ENCODE peak calls at places on chromosomes 16 and 17, in four cellular contexts. D, H, S and B are unnamed samples.

GRCh38 chr17:45172541-45173286 is 11.0 kb downstream of the HEXIM2 start:
- DNase-seq in H (no peak), S (peak; percentile 97), D (no peak), B (no peak)

GRCh38 chr17:75661531-75661930 is 5.4 kb downstream of the RECQL5 start:
- DNase-seq in S (no peak), H (no peak), D (no peak), B (no peak)

GRCh38 chr17:40134184-40134583 is 6.2 kb upstream of the CASC3 start:
- DNase-seq in H (no peak), S (no peak), D (no peak), B (no peak)

GRCh38 chr16:67632415-67633172 is 12.3 kb upstream of the CARMIL2 start:
- DNase-seq in S (no peak), D (no peak), H (no peak), B (peak; percentile 45)

GRCh38 chr17:55735784-55736405 is 13.2 kb upstream of the TMEM100 start:
- DNase-seq in H (no peak), D (no peak), S (peak; percentile 66), B (no peak)

GRCh38 chr16:15509051-15509592 is 74.7 kb downstream of the BMERB1 start:
- DNase-seq in H (no peak), S (no peak), D (no peak), B (no peak)

GRCh38 chr17:44842748-44843147 is 4.9 kb upstream of the HIGD1B start:
- DNase-seq in D (no peak), S (no peak), H (no peak), B (no peak)

GRCh38 chr17:3893003-3893719 is at the start of gene CAMKK1:
- DNase-seq in S (peak; percentile 85), H (peak; percentile 70), D (no peak), B (no peak)

GRCh38 chr16:89534147-89534788 is 26.1 kb downstream of the SPG7 start:
- DNase-seq in H (peak; percentile 6), D (no peak), S (no peak), B (no peak)

GRCh38 chr17:76353004-76353598 is 615 bp downstream of the PRPSAP1 start:
- DNase-seq in S (no peak), H (no peak), D (no peak), B (no peak)

GRCh38 chr17:65564793-65565192 is 3.3 kb upstream of the AXIN2 start:
- DNase-seq in H (no peak), D (no peak), S (no peak), B (no peak)

GRCh38 chr16:48365601-48366164 is 19.5 kb downstream of the SIAH1 start:
- DNase-seq in H (peak; percentile 48), S (peak; percentile 78), D (no peak), B (no peak)

GRCh38 chr16:27463741-27464662 is 62.0 kb downstream of the IL21R start:
- DNase-seq in D (no peak), S (no peak), H (peak; percentile 56), B (no peak)

GRCh38 chr17:53722407-53722806 is 100.3 kb upstream of the KIF2B start:
- DNase-seq in S (peak; percentile 79), H (no peak), D (no peak), B (peak; percentile 56)

GRCh38 chr17:72412650-72413076 is 291.8 kb downstream of the SOX9 start:
- DNase-seq in H (no peak), S (no peak), D (no peak), B (no peak)

GRCh38 chr16:69839798-69840409 is 77.8 kb downstream of the WWP2 start:
- DNase-seq in H (no peak), D (no peak), S (no peak), B (no peak)

GRCh38 chr16:56111100-56111499 is 80.2 kb upstream of the GNAO1 start:
- DNase-seq in H (no peak), S (no peak), D (no peak), B (no peak)

GRCh38 chr16:54540525-54541180 is 254.1 kb upstream of the IRX3 start:
- DNase-seq in S (no peak), D (no peak), H (no peak), B (no peak)

GRCh38 chr17:49361129-49361901 is 735 bp downstream of the ZNF652 start:
- DNase-seq in D (no peak), S (peak; percentile 77), H (peak; percentile 69), B (no peak)

GRCh38 chr16:749010-749409 is 8.2 kb upstream of the CIAO3 start:
- DNase-seq in H (no peak), S (no peak), D (no peak), B (peak; percentile 44)

GRCh38 chr17:9473716-9474115 is 101.9 kb downstream of the STX8 start:
- DNase-seq in S (no peak), H (no peak), D (no peak), B (no peak)

GRCh38 chr16:66366433-66367299 is at the start of gene CDH5:
- DNase-seq in S (no peak), H (no peak), D (no peak), B (no peak)

GRCh38 chr16:89401641-89402445 is 88.5 kb downstream of the ANKRD11 start:
- DNase-seq in H (no peak), D (no peak), S (no peak), B (no peak)

GRCh38 chr16:85204242-85205010 is 92.2 kb upstream of the CIBAR2 start:
- DNase-seq in H (no peak), D (no peak), S (no peak), B (peak; percentile 79)

GRCh38 chr16:11251525-11252481 is 4.2 kb downstream of the SOCS1 start:
- DNase-seq in D (no peak), S (no peak), H (peak; percentile 58), B (peak; percentile 63)

GRCh38 chr16:77330332-77331043 is 104.3 kb downstream of the ADAMTS18 start:
- DNase-seq in D (no peak), H (no peak), S (no peak), B (no peak)

GRCh38 chr16:4376820-4377572 is 5.3 kb downstream of the VASN start:
- DNase-seq in H (no peak), S (no peak), D (no peak), B (no peak)
- H3K27ac ChIP-seq in H (no peak overlapping the region), S (no peak overlapping the region), D (peak overlapping the region; percentile 91), B (peak overlapping the region; percentile 21)

GRCh38 chr16:3674513-3675295 is 20.2 kb downstream of the DNASE1 start:
- DNase-seq in S (no peak), D (no peak), H (no peak), B (no peak)
- TF ChIP-seq CTCF in S (no peak), D (no peak), H (no peak), B (no peak)

GRCh38 chr17:81701288-81702071 is 1.7 kb upstream of the MRPL12 start:
- DNase-seq in H (no peak), S (peak; percentile 25), D (no peak), B (no peak)
- H3K4me3 ChIP-seq in H (no peak overlapping the region), S (peak overlapping the region; percentile 75), D (peak overlapping the region; percentile 80), B (peak overlapping the region; percentile 90)

DNA sequence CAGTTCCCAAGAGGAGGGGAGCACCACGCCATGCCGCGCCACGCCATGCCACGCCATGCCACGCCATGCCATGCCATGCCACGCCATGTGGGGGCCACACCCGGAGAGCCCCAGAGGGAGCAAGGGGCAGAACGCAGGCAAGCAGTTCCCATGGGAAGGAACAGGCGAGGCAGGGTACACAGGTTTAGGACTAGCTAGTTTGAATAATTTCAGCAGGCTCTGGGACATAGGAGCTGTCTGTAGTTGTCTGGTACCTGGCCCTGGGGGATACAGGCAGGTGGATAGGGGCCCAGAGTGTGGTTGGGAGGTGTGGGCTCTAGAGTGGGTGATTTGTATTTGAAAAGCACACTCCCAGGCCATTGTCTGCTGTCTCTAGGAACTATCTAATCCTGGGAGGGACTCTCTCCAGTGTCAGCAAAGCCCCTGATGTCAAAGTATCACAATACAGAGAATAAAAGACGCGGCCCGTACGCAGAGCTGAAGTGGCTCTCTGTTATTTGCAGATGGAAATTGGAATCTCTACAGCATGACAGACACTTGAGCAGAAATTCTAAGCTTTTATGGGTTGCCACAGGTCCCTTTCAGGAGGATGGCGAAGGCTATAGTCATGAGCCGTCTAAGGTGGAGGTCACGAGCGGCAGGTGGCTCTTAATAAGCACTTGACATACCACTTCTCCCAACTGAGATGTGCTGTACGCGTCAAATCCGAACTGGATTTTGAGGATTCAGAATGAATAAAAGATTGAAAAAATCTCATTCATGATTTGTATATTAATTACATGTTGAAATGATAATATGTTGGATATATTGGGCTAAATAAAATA is 220.8 kb upstream of the TNRC6C start:
- DNase-seq in H (no peak), D (peak; percentile 70), S (no peak), B (no peak)
- H3K27ac ChIP-seq in H (no peak overlapping the region), D (no peak overlapping the region), S (no peak overlapping the region), B (no peak overlapping the region)

GRCh38 chr17:35555695-35556094 is 4.9 kb downstream of the SLFN14 start:
- DNase-seq in H (no peak), S (peak; percentile 27), D (no peak), B (no peak)
- TF ChIP-seq CTCF in H (no peak), S (peak; percentile 36), D (no peak), B (peak; percentile 27)

GRCh38 chr16:4060823-4061222 is 55.4 kb downstream of the ADCY9 start:
- DNase-seq in H (no peak), D (no peak), S (no peak), B (no peak)

GRCh38 chr16:4062212-4062802 is 53.9 kb downstream of the ADCY9 start:
- DNase-seq in H (no peak), D (no peak), S (no peak), B (no peak)

GRCh38 chr16:4067262-4068001 is 48.8 kb downstream of the ADCY9 start:
- DNase-seq in D (no peak), S (no peak), H (no peak), B (no peak)

GRCh38 chr16:4059969-4060368 is 56.3 kb downstream of the ADCY9 start:
- DNase-seq in D (no peak), S (no peak), H (no peak), B (no peak)

DNA sequence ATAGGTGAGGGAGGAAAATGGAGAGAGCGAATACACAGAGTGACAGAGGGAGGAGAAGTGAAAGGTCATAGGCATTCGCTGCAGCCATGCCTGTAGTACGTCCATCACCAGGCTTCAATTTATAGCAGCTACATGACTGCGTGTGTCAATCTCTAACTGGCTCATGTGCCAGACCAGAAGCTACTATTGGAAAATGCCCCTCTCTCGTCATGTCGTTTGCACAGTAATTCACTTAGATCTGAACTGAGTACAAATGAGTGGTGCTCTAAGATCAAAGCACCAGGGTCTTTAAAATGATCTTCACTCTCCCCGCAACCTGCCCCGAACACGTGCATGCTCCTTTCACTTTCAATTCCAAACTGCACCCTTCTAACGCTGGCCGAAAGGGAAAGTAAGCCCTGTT is 51.3 kb downstream of the ADCY9 start:
- DNase-seq in D (no peak), H (no peak), S (no peak), B (no peak)
- H3K4me3 ChIP-seq in D (no peak overlapping the region), H (peak overlapping the region; percentile 56), S (no peak overlapping the region), B (no peak overlapping the region)

GRCh38 chr17:61324540-61324868 is 75.1 kb upstream of the TBX2 start:
- DNase-seq in H (no peak), D (no peak), S (peak; percentile 52), B (no peak)
- H3K27ac ChIP-seq in H (no peak overlapping the region), D (no peak overlapping the region), S (no peak overlapping the region), B (peak overlapping the region; percentile 58)

GRCh38 chr16:46730801-46731690 is 17.1 kb downstream of the MYLK3 start:
- DNase-seq in S (no peak), H (no peak), D (no peak), B (no peak)
- TF ChIP-seq CTCF in S (no peak), H (no peak), D (no peak), B (no peak)

GRCh38 chr16:86515780-86516617 is 5.7 kb downstream of the FOXF1 start:
- DNase-seq in D (no peak), S (no peak), H (no peak), B (no peak)
- H3K4me3 ChIP-seq in D (no peak overlapping the region), S (no peak overlapping the region), H (no peak overlapping the region), B (peak overlapping the region; percentile 98)